ENCODE peak calls at places on chromosomes 1 and 21, in ten cellular contexts. One of them, this sample, is unnamed.

GRCh38 chr1:23421752-23422312 is 2.7 kb downstream of the TCEA3 start:
- DNase-seq in WTC11: no peak
- DNase-seq in dorsolateral prefrontal cortex: no peak
- DNase-seq in stomach: no peak
- DNase-seq in HCEC 1CT: peak
- DNase-seq in AG04450: peak
- DNase-seq in A172: no peak
- DNase-seq in activated CD4-positive, alpha-beta T cell treated with anti-CD3 and anti-CD28 coated beads, Interleukin-2, amount 50 U/mL, for 24 hours: no peak
- DNase-seq in nephron progenitor cell: no peak
- DNase-seq in fibroblast of the conjunctiva: peak
- DNase-seq in this sample: no peak

GRCh38 chr21:37153935-37154350 is 80.9 kb downstream of the TTC3 start:
- DNase-seq in WTC11: no peak
- DNase-seq in dorsolateral prefrontal cortex: no peak
- DNase-seq in stomach: peak
- DNase-seq in HCEC 1CT: peak
- DNase-seq in AG04450: no peak
- DNase-seq in A172: peak
- DNase-seq in activated CD4-positive, alpha-beta T cell treated with anti-CD3 and anti-CD28 coated beads, Interleukin-2, amount 50 U/mL, for 24 hours: no peak
- DNase-seq in nephron progenitor cell: no peak
- DNase-seq in fibroblast of the conjunctiva: no peak
- DNase-seq in this sample: no peak

GRCh38 chr1:32250893-32251716 is at the start of gene LCK:
- DNase-seq in WTC11: no peak
- DNase-seq in dorsolateral prefrontal cortex: no peak
- DNase-seq in stomach: no peak
- DNase-seq in HCEC 1CT: no peak
- DNase-seq in AG04450: no peak
- DNase-seq in A172: no peak
- DNase-seq in activated CD4-positive, alpha-beta T cell treated with anti-CD3 and anti-CD28 coated beads, Interleukin-2, amount 50 U/mL, for 24 hours: no peak
- DNase-seq in nephron progenitor cell: no peak
- DNase-seq in fibroblast of the conjunctiva: no peak
- DNase-seq in this sample: no peak

GRCh38 chr21:42657676-42658319 is 4.4 kb downstream of the PDE9A start:
- DNase-seq in WTC11: no peak
- DNase-seq in dorsolateral prefrontal cortex: no peak
- DNase-seq in stomach: no peak
- DNase-seq in HCEC 1CT: no peak
- DNase-seq in AG04450: no peak
- DNase-seq in A172: no peak
- DNase-seq in activated CD4-positive, alpha-beta T cell treated with anti-CD3 and anti-CD28 coated beads, Interleukin-2, amount 50 U/mL, for 24 hours: no peak
- DNase-seq in nephron progenitor cell: no peak
- DNase-seq in fibroblast of the conjunctiva: no peak
- DNase-seq in this sample: no peak

GRCh38 chr1:183137782-183138181 is 48.3 kb upstream of the LAMC2 start:
- DNase-seq in WTC11: no peak
- DNase-seq in dorsolateral prefrontal cortex: no peak
- DNase-seq in stomach: no peak
- DNase-seq in HCEC 1CT: peak
- DNase-seq in AG04450: no peak
- DNase-seq in A172: no peak
- DNase-seq in activated CD4-positive, alpha-beta T cell treated with anti-CD3 and anti-CD28 coated beads, Interleukin-2, amount 50 U/mL, for 24 hours: no peak
- DNase-seq in nephron progenitor cell: no peak
- DNase-seq in fibroblast of the conjunctiva: peak
- DNase-seq in this sample: no peak

GRCh38 chr1:226223786-226224244 is 351 bp downstream of the MIXL1 start:
- DNase-seq in WTC11: peak
- DNase-seq in dorsolateral prefrontal cortex: no peak
- DNase-seq in stomach: peak
- DNase-seq in HCEC 1CT: no peak
- DNase-seq in AG04450: no peak
- DNase-seq in A172: no peak
- DNase-seq in activated CD4-positive, alpha-beta T cell treated with anti-CD3 and anti-CD28 coated beads, Interleukin-2, amount 50 U/mL, for 24 hours: no peak
- DNase-seq in nephron progenitor cell: peak
- DNase-seq in fibroblast of the conjunctiva: no peak
- DNase-seq in this sample: peak

GRCh38 chr1:30695481-30695880 is 27.9 kb downstream of the MATN1 start:
- DNase-seq in WTC11: no peak
- DNase-seq in dorsolateral prefrontal cortex: no peak
- DNase-seq in stomach: no peak
- DNase-seq in HCEC 1CT: no peak
- DNase-seq in AG04450: no peak
- DNase-seq in A172: no peak
- DNase-seq in activated CD4-positive, alpha-beta T cell treated with anti-CD3 and anti-CD28 coated beads, Interleukin-2, amount 50 U/mL, for 24 hours: no peak
- DNase-seq in nephron progenitor cell: no peak
- DNase-seq in fibroblast of the conjunctiva: peak
- DNase-seq in this sample: no peak

GRCh38 chr1:158334601-158335292 is 3.4 kb upstream of the CD1B start:
- DNase-seq in WTC11: no peak
- DNase-seq in dorsolateral prefrontal cortex: no peak
- DNase-seq in stomach: no peak
- DNase-seq in HCEC 1CT: no peak
- DNase-seq in AG04450: no peak
- DNase-seq in A172: no peak
- DNase-seq in activated CD4-positive, alpha-beta T cell treated with anti-CD3 and anti-CD28 coated beads, Interleukin-2, amount 50 U/mL, for 24 hours: no peak
- DNase-seq in nephron progenitor cell: no peak
- DNase-seq in fibroblast of the conjunctiva: no peak
- DNase-seq in this sample: no peak

GRCh38 chr1:30786264-30786991 is 28.9 kb upstream of the LAPTM5 start:
- DNase-seq in WTC11: no peak
- DNase-seq in dorsolateral prefrontal cortex: peak
- DNase-seq in stomach: no peak
- DNase-seq in HCEC 1CT: no peak
- DNase-seq in AG04450: no peak
- DNase-seq in A172: no peak
- DNase-seq in activated CD4-positive, alpha-beta T cell treated with anti-CD3 and anti-CD28 coated beads, Interleukin-2, amount 50 U/mL, for 24 hours: no peak
- DNase-seq in nephron progenitor cell: no peak
- DNase-seq in fibroblast of the conjunctiva: no peak
- DNase-seq in this sample: no peak